ENCODE peak calls at places on chromosomes 1 and 21, in five cellular contexts. H, S, I, K and A are unnamed samples.

GRCh38 chr21:43345746-43346409 is 81.1 kb downstream of the SIK1 start:
- DNase-seq in H (no peak), S (no peak), I (no peak), K (peak; percentile 67), A (no peak)

GRCh38 chr1:201279313-201279712 is 4.0 kb upstream of the PKP1 start:
- DNase-seq in H (peak; percentile 27), S (no peak), I (peak; percentile 62), K (no peak), A (no peak)

GRCh38 chr21:33021150-33021549 is 4.6 kb upstream of the OLIG2 start:
- DNase-seq in H (no peak), S (no peak), I (no peak), K (no peak), A (no peak)

GRCh38 chr1:109089242-109090015 is 1.1 kb upstream of the TMEM167B start:
- DNase-seq in H (no peak), S (peak; percentile 74), I (no peak), K (no peak), A (no peak)

GRCh38 chr1:167467126-167467725 is 51.1 kb downstream of the CD247 start:
- DNase-seq in H (no peak), S (no peak), I (no peak), K (peak; percentile 11), A (no peak)

GRCh38 chr1:5943373-5944068 is 48.7 kb downstream of the NPHP4 start:
- DNase-seq in H (no peak), S (no peak), I (no peak), K (no peak), A (no peak)

GRCh38 chr1:42533101-42533863 is 70.2 kb downstream of the CCDC30 start:
- DNase-seq in H (no peak), S (no peak), I (no peak), K (no peak), A (no peak)

GRCh38 chr1:53249706-53250105 is 11.4 kb upstream of the MAGOH start:
- DNase-seq in H (no peak), S (no peak), I (no peak), K (no peak), A (no peak)

GRCh38 chr1:241990040-241990439 is 8.9 kb downstream of the MAP1LC3C start:
- DNase-seq in H (peak; percentile 87), S (peak; percentile 61), I (peak; percentile 76), K (peak; percentile 83), A (no peak)

GRCh38 chr1:47906466-47907191 is 90.6 kb downstream of the TRABD2B start:
- DNase-seq in H (no peak), S (no peak), I (no peak), K (no peak), A (no peak)

GRCh38 chr1:209257021-209257420 is 326.5 kb upstream of the CAMK1G start:
- DNase-seq in H (no peak), S (no peak), I (no peak), K (no peak), A (no peak)

GRCh38 chr1:172883387-172883791 is 167.4 kb downstream of the TNFSF18 start:
- DNase-seq in H (no peak), S (no peak), I (no peak), K (peak; percentile 77), A (no peak)

GRCh38 chr1:19824541-19824940 is 9.5 kb upstream of the RNF186 start:
- DNase-seq in H (no peak), S (no peak), I (no peak), K (no peak), A (no peak)

GRCh38 chr1:27864264-27864895 is 8.0 kb upstream of the THEMIS2 start:
- DNase-seq in H (no peak), S (no peak), I (no peak), K (no peak), A (peak; percentile 68)

GRCh38 chr1:176445402-176445801 is 17.6 kb upstream of the PAPPA2 start:
- DNase-seq in H (no peak), S (no peak), I (no peak), K (no peak), A (no peak)

GRCh38 chr1:63691672-63692425 is 82.0 kb upstream of the ROR1 start:
- DNase-seq in H (peak; percentile 86), S (no peak), I (peak; percentile 69), K (peak; percentile 85), A (peak; percentile 54)

GRCh38 chr1:226268421-226269124 is 40.4 kb downstream of the LIN9 start:
- DNase-seq in H (no peak), S (no peak), I (no peak), K (no peak), A (no peak)

GRCh38 chr21:28283652-28284490 is 708.8 kb downstream of the LTN1 start:
- DNase-seq in H (no peak), S (no peak), I (no peak), K (peak; percentile 96), A (no peak)

GRCh38 chr21:34278451-34278850 is 85.4 kb upstream of the KCNE2 start:
- DNase-seq in H (no peak), S (no peak), I (no peak), K (no peak), A (no peak)

GRCh38 chr1:187038789-187039188 is 210.0 kb downstream of the PLA2G4A start:
- DNase-seq in H (no peak), S (no peak), I (no peak), K (no peak), A (no peak)

GRCh38 chr1:102919659-102920058 is 188.7 kb downstream of the COL11A1 start:
- DNase-seq in H (no peak), S (no peak), I (no peak), K (peak; percentile 37), A (no peak)

GRCh38 chr1:216847385-216848036 is 124.3 kb upstream of the ESRRG start:
- DNase-seq in H (no peak), S (no peak), I (no peak), K (no peak), A (no peak)

GRCh38 chr1:223620297-223620900 is 45.1 kb downstream of the CAPN8 start:
- DNase-seq in H (no peak), S (no peak), I (no peak), K (no peak), A (no peak)

GRCh38 chr1:95352767-95353166 is 118.8 kb downstream of the RWDD3 start:
- DNase-seq in H (no peak), S (no peak), I (no peak), K (no peak), A (no peak)

GRCh38 chr1:59220356-59220755 is 76.5 kb upstream of the FGGY start:
- DNase-seq in H (no peak), S (no peak), I (no peak), K (no peak), A (no peak)

GRCh38 chr1:227787513-227788278 is 27.8 kb upstream of the PRSS38 start:
- DNase-seq in H (peak; percentile 83), S (peak; percentile 96), I (peak; percentile 92), K (peak; percentile 64), A (peak; percentile 97)

GRCh38 chr21:35303085-35303484 is 254.0 kb upstream of the RUNX1 start:
- DNase-seq in H (no peak), S (no peak), I (no peak), K (peak; percentile 92), A (no peak)

GRCh38 chr1:3386603-3387002 is 67.9 kb upstream of the ARHGEF16 start:
- DNase-seq in H (no peak), S (no peak), I (no peak), K (no peak), A (no peak)

GRCh38 chr1:223711173-223711572 is 1.2 kb upstream of the CAPN2 start:
- DNase-seq in H (peak; percentile 33), S (no peak), I (no peak), K (no peak), A (no peak)

GRCh38 chr1:225736651-225737097 is 41.0 kb upstream of the SRP9 start:
- DNase-seq in H (no peak), S (no peak), I (no peak), K (no peak), A (no peak)

GRCh38 chr21:46111193-46111571 is 13.3 kb downstream of the COL6A2 start:
- DNase-seq in H (no peak), S (no peak), I (no peak), K (no peak), A (no peak)

GRCh38 chr1:246588322-246588721 is 22.1 kb downstream of the CNST start:
- DNase-seq in H (no peak), S (no peak), I (no peak), K (peak; percentile 78), A (no peak)

GRCh38 chr1:54559111-54559548 is 11.1 kb downstream of the ACOT11 start:
- DNase-seq in H (no peak), S (no peak), I (no peak), K (no peak), A (no peak)

GRCh38 chr1:20361805-20362381 is 71.2 kb downstream of the VWA5B1 start:
- DNase-seq in H (peak; percentile 36), S (no peak), I (no peak), K (peak; percentile 37), A (peak; percentile 56)

GRCh38 chr1:177983824-177984528 is 14.1 kb upstream of the SEC16B start:
- DNase-seq in H (peak; percentile 62), S (no peak), I (peak; percentile 60), K (peak; percentile 93), A (no peak)

GRCh38 chr1:37038079-37038702 is 3.9 kb upstream of the GRIK3 start:
- DNase-seq in H (no peak), S (no peak), I (no peak), K (no peak), A (no peak)
- TF ChIP-seq CTCF in H (no peak), S (no peak), I (no peak), K (no peak), A (no peak)

DNA sequence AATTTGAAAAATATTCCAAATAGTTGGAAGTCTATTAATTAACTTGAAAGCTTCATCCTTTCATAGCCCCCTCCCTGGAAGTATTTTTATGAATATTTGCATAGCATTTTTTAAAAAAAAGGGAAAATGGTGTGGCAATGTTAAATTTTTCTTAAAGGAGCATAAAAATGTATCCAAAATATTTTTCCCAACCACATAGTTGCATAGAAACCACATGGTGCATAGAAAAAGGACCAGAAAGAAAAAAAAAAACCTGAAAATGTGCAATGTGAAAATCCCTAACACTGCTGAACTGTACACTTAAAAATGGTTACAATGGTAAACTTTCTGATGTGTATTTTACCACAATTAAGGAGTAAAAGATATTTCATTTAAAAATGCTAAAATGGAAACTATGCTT is 8.0 kb downstream of the C1orf167 start:
- DNase-seq in H (no peak), S (no peak), I (no peak), K (no peak), A (no peak)
- TF ChIP-seq CTCF in H (no peak), S (no peak), I (no peak), K (no peak), A (no peak)

GRCh38 chr1:170010443-170010842 is 64.1 kb downstream of the KIFAP3 start:
- DNase-seq in H (peak; percentile 86), S (no peak), I (peak; percentile 51), K (peak; percentile 34), A (no peak)
- TF ChIP-seq CTCF in H (peak; percentile 13), S (peak; percentile 30), I (peak; percentile 32), K (peak; percentile 28), A (no peak)

DNA sequence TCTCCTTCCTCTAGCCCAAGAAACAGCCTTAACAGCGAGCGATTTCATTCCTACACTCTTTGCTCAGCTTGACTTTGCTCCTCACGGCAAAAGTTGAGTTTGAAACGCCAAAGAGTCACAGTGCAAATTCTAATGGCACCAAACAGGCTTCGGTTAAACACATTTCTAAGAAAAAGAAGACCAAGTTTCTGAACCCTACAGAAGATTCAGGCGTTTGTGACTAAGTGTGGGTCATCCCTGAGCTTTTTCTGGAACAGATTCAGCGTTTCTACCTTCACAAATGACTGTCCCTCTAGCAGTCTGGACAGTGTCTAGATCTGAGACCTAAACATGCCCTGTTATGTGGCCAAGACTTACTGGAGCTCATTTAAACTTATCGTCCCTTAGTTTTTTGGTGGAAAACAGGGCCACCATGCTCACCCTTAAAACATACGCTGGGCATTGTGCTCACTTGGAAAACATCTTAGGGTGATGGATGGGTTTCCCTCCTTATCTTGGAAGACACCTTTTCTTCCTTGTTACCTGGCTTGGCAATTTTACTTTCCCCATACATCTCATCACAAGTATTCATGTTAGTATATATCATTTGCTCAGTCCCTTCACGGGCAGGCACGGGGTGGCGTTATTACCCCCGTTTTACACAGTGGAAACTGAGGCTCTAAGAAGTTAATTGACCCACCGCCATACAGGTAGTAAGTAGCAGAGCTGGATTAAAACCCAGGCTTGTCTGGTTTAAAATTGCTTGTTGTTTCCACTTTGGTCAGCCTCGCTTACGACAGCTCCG is 1.0 kb downstream of the C1orf198 start:
- DNase-seq in H (no peak), S (no peak), I (no peak), K (no peak), A (no peak)
- TF ChIP-seq CTCF in H (no peak), S (no peak), I (no peak), K (no peak), A (no peak)